ENCODE peak calls at places on chromosomes 1 and 21, in four cellular contexts. One of them, this sample, is unnamed.

GRCh38 chr1:221865808-221866207 is 123.9 kb upstream of the DUSP10 start:
- DNase-seq in HepG2: no peak
- DNase-seq in K562: no peak
- DNase-seq in HCT116: no peak
- DNase-seq in this sample: no peak

GRCh38 chr1:216464489-216464888 is 41.2 kb upstream of the USH2A start:
- DNase-seq in HepG2: peak; percentile 23
- DNase-seq in HCT116: no peak
- DNase-seq in K562: no peak
- DNase-seq in this sample: no peak

GRCh38 chr21:44065428-44065827 is 41.8 kb upstream of the PWP2 start:
- DNase-seq in K562: no peak
- DNase-seq in HepG2: no peak
- DNase-seq in HCT116: no peak
- DNase-seq in this sample: no peak

GRCh38 chr1:48552903-48553626 is 81.1 kb upstream of the SPATA6 start:
- DNase-seq in HepG2: no peak
- DNase-seq in K562: no peak
- DNase-seq in HCT116: no peak
- DNase-seq in this sample: no peak

GRCh38 chr21:40385883-40386282 is 461.1 kb downstream of the DSCAM start:
- DNase-seq in HCT116: no peak
- DNase-seq in HepG2: no peak
- DNase-seq in K562: no peak
- DNase-seq in this sample: no peak

GRCh38 chr1:115337633-115338456 is at the start of gene NGF:
- DNase-seq in K562: no peak
- DNase-seq in HCT116: no peak
- DNase-seq in HepG2: no peak
- DNase-seq in this sample: no peak

GRCh38 chr1:100606438-100606837 is 68.5 kb downstream of the GPR88 start:
- DNase-seq in K562: peak; percentile 14
- DNase-seq in HCT116: peak; percentile 13
- DNase-seq in HepG2: no peak
- DNase-seq in this sample: no peak

GRCh38 chr1:54122131-54122751 is 30.6 kb downstream of the CDCP2 start:
- DNase-seq in K562: no peak
- DNase-seq in HCT116: no peak
- DNase-seq in HepG2: no peak
- DNase-seq in this sample: no peak

GRCh38 chr1:200731654-200732332 is 6.9 kb upstream of the CAMSAP2 start:
- DNase-seq in HCT116: no peak
- DNase-seq in K562: no peak
- DNase-seq in HepG2: no peak
- DNase-seq in this sample: no peak

GRCh38 chr21:36465481-36465880 is 14.4 kb downstream of the CLDN14 start:
- DNase-seq in K562: no peak
- DNase-seq in HCT116: no peak
- DNase-seq in HepG2: no peak
- DNase-seq in this sample: no peak

GRCh38 chr1:87941292-87941946 is 612.7 kb downstream of the LMO4 start:
- DNase-seq in HepG2: no peak
- DNase-seq in HCT116: no peak
- DNase-seq in K562: no peak
- DNase-seq in this sample: no peak

GRCh38 chr1:32867671-32868070 is 3.0 kb downstream of the FNDC5 start:
- DNase-seq in HepG2: no peak
- DNase-seq in K562: no peak
- DNase-seq in HCT116: no peak
- DNase-seq in this sample: no peak

GRCh38 chr21:28627691-28628090 is 365.0 kb downstream of the LTN1 start:
- DNase-seq in K562: no peak
- DNase-seq in HCT116: no peak
- DNase-seq in HepG2: no peak
- DNase-seq in this sample: no peak

GRCh38 chr1:228219245-228219961 is 11.6 kb downstream of the OBSCN start:
- DNase-seq in HCT116: no peak
- DNase-seq in HepG2: no peak
- DNase-seq in K562: no peak
- DNase-seq in this sample: no peak

GRCh38 chr1:182196897-182197546 is 135.5 kb upstream of the ZNF648 start:
- DNase-seq in HCT116: no peak
- DNase-seq in HepG2: no peak
- DNase-seq in K562: no peak
- DNase-seq in this sample: no peak

GRCh38 chr1:72282271-72282656 is at the start of gene NEGR1:
- DNase-seq in HepG2: no peak
- DNase-seq in K562: no peak
- DNase-seq in HCT116: no peak
- DNase-seq in this sample: peak; percentile 24

GRCh38 chr1:175287377-175287776 is 94.8 kb upstream of the KIAA0040 start:
- DNase-seq in HepG2: no peak
- DNase-seq in K562: peak; percentile 14
- DNase-seq in HCT116: no peak
- DNase-seq in this sample: no peak

GRCh38 chr1:218900621-218901020 is 273.1 kb upstream of the LYPLAL1 start:
- DNase-seq in K562: no peak
- DNase-seq in HCT116: no peak
- DNase-seq in HepG2: no peak
- DNase-seq in this sample: no peak

GRCh38 chr1:6954596-6954995 is 169.3 kb downstream of the CAMTA1 start:
- DNase-seq in HepG2: no peak
- DNase-seq in K562: no peak
- DNase-seq in HCT116: no peak
- DNase-seq in this sample: no peak

GRCh38 chr1:234315091-234315541 is 58.1 kb upstream of the COA6 start:
- DNase-seq in HCT116: no peak
- DNase-seq in HepG2: peak; percentile 9
- DNase-seq in K562: no peak
- DNase-seq in this sample: peak; percentile 61

GRCh38 chr1:60982539-60982938 is 99.8 kb upstream of the NFIA start:
- DNase-seq in HepG2: no peak
- DNase-seq in HCT116: no peak
- DNase-seq in K562: no peak
- DNase-seq in this sample: no peak

GRCh38 chr1:229582011-229582694 is 23.6 kb upstream of the ABCB10 start:
- DNase-seq in HCT116: no peak
- DNase-seq in HepG2: peak; percentile 50
- DNase-seq in K562: no peak
- DNase-seq in this sample: no peak

GRCh38 chr1:228060458-228061190 is 21.9 kb upstream of the ARF1 start:
- DNase-seq in HCT116: no peak
- DNase-seq in K562: no peak
- DNase-seq in HepG2: no peak
- DNase-seq in this sample: no peak

GRCh38 chr1:181969902-181970301 is 91.6 kb downstream of the ZNF648 start:
- DNase-seq in K562: no peak
- DNase-seq in HCT116: no peak
- DNase-seq in HepG2: no peak
- DNase-seq in this sample: no peak

GRCh38 chr1:116379674-116380498 is 6.8 kb downstream of the ATP1A1 start:
- DNase-seq in HCT116: no peak
- DNase-seq in K562: no peak
- DNase-seq in HepG2: peak; percentile 27
- DNase-seq in this sample: no peak

GRCh38 chr1:209769956-209770355 is 14.1 kb downstream of the TRAF3IP3 start:
- DNase-seq in HepG2: no peak
- DNase-seq in K562: no peak
- DNase-seq in HCT116: no peak
- DNase-seq in this sample: no peak

GRCh38 chr1:183609313-183609712 is 19.1 kb upstream of the NCF2 start:
- DNase-seq in HepG2: peak; percentile 43
- DNase-seq in K562: peak; percentile 63
- DNase-seq in HCT116: no peak
- DNase-seq in this sample: no peak

GRCh38 chr1:12511516-12512468 is 106.2 kb downstream of the DHRS3 start:
- DNase-seq in K562: peak; percentile 51
- DNase-seq in HCT116: no peak
- DNase-seq in HepG2: no peak
- DNase-seq in this sample: no peak

GRCh38 chr1:8813016-8813763 is 4.2 kb downstream of the RERE start:
- DNase-seq in HCT116: no peak
- DNase-seq in K562: no peak
- DNase-seq in HepG2: no peak
- DNase-seq in this sample: no peak

GRCh38 chr1:228276361-228276831 is 68.6 kb downstream of the OBSCN start:
- DNase-seq in HCT116: no peak
- DNase-seq in HepG2: no peak
- DNase-seq in K562: no peak
- DNase-seq in this sample: no peak

GRCh38 chr1:43974443-43975248 is at the start of gene ATP6V0B:
- DNase-seq in HepG2: peak; percentile 84
- DNase-seq in K562: peak; percentile 99
- DNase-seq in HCT116: peak; percentile 87
- DNase-seq in this sample: no peak

GRCh38 chr1:39919545-39919944 is 17.8 kb upstream of the MYCL start:
- DNase-seq in HCT116: peak; percentile 68
- DNase-seq in K562: peak; percentile 86
- DNase-seq in HepG2: peak; percentile 61
- DNase-seq in this sample: peak; percentile 45

GRCh38 chr21:42039911-42040351 is 29.8 kb upstream of the ZBTB21 start:
- DNase-seq in HCT116: no peak
- DNase-seq in K562: no peak
- DNase-seq in HepG2: no peak
- DNase-seq in this sample: no peak

GRCh38 chr1:171740356-171740863 is 1.5 kb downstream of the VAMP4 start:
- DNase-seq in K562: no peak
- DNase-seq in HepG2: no peak
- DNase-seq in HCT116: no peak
- DNase-seq in this sample: no peak

GRCh38 chr1:103309761-103310160 is 201.4 kb upstream of the COL11A1 start:
- DNase-seq in HCT116: no peak
- DNase-seq in HepG2: no peak
- DNase-seq in K562: no peak
- DNase-seq in this sample: no peak
- TF ChIP-seq TCF7L2 in HCT116: no peak
- TF ChIP-seq TCF7L2 in HepG2: no peak
- TF ChIP-seq TCF7L2 in K562: no peak
- TF ChIP-seq TCF7L2 in this sample: no peak

GRCh38 chr1:206972725-206973124 is 2.5 kb upstream of the FCAMR start:
- DNase-seq in K562: no peak
- DNase-seq in HCT116: no peak
- DNase-seq in HepG2: no peak
- DNase-seq in this sample: no peak

GRCh38 chr1:206969090-206969489 is 1.2 kb downstream of the FCAMR start:
- DNase-seq in K562: no peak
- DNase-seq in HCT116: no peak
- DNase-seq in HepG2: no peak
- DNase-seq in this sample: no peak

GRCh38 chr1:206967096-206967851 is 3.0 kb downstream of the FCAMR start:
- DNase-seq in K562: no peak
- DNase-seq in HCT116: no peak
- DNase-seq in HepG2: no peak
- DNase-seq in this sample: no peak

GRCh38 chr1:206971029-206971655 is 882 bp upstream of the FCAMR start:
- DNase-seq in K562: no peak
- DNase-seq in HCT116: no peak
- DNase-seq in HepG2: no peak
- DNase-seq in this sample: no peak

GRCh38 chr1:206970406-206970805 is at the start of gene FCAMR:
- DNase-seq in HCT116: no peak
- DNase-seq in K562: no peak
- DNase-seq in HepG2: no peak
- DNase-seq in this sample: no peak
- TF ChIP-seq REST in HCT116: no peak
- TF ChIP-seq REST in K562: no peak
- TF ChIP-seq REST in HepG2: no peak
- TF ChIP-seq REST in this sample: no peak

GRCh38 chr1:90773812-90774211 is 56.7 kb upstream of the BARHL2 start:
- DNase-seq in K562: no peak
- DNase-seq in HCT116: no peak
- DNase-seq in HepG2: no peak
- DNase-seq in this sample: no peak
- TF ChIP-seq TCF7L2 in K562: no peak
- TF ChIP-seq TCF7L2 in HCT116: no peak
- TF ChIP-seq TCF7L2 in HepG2: no peak
- TF ChIP-seq TCF7L2 in this sample: no peak

GRCh38 chr21:26169061-26169610 is 1.4 kb downstream of the APP start:
- DNase-seq in HepG2: peak; percentile 41
- DNase-seq in K562: no peak
- DNase-seq in HCT116: peak; percentile 29
- DNase-seq in this sample: no peak
- TF ChIP-seq REST in HepG2: no peak
- TF ChIP-seq REST in K562: no peak
- TF ChIP-seq REST in HCT116: no peak
- TF ChIP-seq REST in this sample: no peak

DNA sequence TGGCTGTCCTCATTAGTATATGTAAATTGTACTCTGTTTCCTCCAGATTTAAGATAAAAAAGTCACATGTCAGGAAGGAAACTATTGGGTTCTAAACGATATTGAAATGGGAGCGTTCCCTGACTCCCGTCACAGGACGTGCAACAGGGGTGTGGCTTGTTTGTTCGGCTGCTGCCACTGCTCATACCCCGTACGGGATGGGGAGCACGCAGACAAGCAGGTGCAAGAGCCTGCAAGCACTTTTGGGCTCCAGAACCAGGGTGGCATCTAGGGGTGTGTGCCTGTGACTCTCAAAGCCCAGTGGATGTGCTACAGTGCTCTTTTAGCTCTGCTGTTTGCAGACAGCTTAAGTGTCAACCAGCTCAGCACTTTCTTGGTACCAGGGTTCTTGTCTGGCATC is 6.1 kb upstream of the PAPPA2 start:
- DNase-seq in K562: no peak
- DNase-seq in HepG2: no peak
- DNase-seq in HCT116: no peak
- DNase-seq in this sample: no peak
- TF ChIP-seq TCF7L2 in K562: no peak
- TF ChIP-seq TCF7L2 in HepG2: no peak
- TF ChIP-seq TCF7L2 in HCT116: no peak
- TF ChIP-seq TCF7L2 in this sample: no peak

DNA sequence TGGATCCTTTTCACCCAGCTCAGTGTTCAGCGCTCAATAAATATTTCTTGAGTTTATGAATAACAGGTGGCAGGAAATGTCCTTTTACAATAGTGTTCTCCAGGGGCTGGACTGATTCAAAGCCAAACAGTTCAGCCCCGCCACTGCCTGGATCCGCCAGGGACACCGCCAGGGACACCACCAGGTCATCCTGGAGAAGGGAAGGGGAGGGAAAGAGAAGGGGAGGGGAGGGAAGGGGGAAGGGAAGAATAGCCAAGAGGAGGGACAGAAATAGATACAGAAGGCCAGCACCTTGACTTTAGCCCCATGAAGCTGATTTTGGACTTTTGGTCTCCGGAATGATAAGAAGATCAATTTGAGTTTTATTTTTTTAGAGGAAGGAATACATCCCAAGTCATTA is 255.5 kb downstream of the GRIK3 start:
- DNase-seq in HepG2: no peak
- DNase-seq in HCT116: no peak
- DNase-seq in K562: no peak
- DNase-seq in this sample: no peak
- TF ChIP-seq REST in HepG2: no peak
- TF ChIP-seq REST in HCT116: no peak
- TF ChIP-seq REST in K562: no peak
- TF ChIP-seq REST in this sample: no peak

This sample was measured in Panc1.